ENCODE peak calls at places on chromosomes 1 and 21, in six cellular contexts. R, J, Z, G, F and X are unnamed samples.

GRCh38 chr1:53348491-53349368 is 20.9 kb upstream of the LRP8 start:
- DNase-seq in R (no peak), J (no peak), Z (no peak), G (no peak), F (no peak), X (peak; percentile 48)

GRCh38 chr21:33244082-33244780 is 14.5 kb downstream of the IFNAR2 start:
- DNase-seq in R (no peak), J (no peak), Z (no peak), G (no peak), F (no peak), X (no peak)

GRCh38 chr1:225467193-225468020 is 39.6 kb upstream of the LBR start:
- DNase-seq in R (no peak), J (no peak), Z (peak; percentile 86), G (peak; percentile 56), F (peak; percentile 83), X (peak; percentile 98)

GRCh38 chr1:181971424-181971823 is 90.1 kb downstream of the ZNF648 start:
- DNase-seq in R (no peak), J (no peak), Z (no peak), G (no peak), F (no peak), X (no peak)

GRCh38 chr1:35220976-35221375 is 28.0 kb upstream of the SFPQ start:
- DNase-seq in R (no peak), J (peak; percentile 39), Z (no peak), G (peak; percentile 34), F (no peak), X (no peak)

GRCh38 chr1:18751425-18751824 is 108.0 kb downstream of the TAS1R2 start:
- DNase-seq in R (no peak), J (no peak), Z (no peak), G (no peak), F (no peak), X (no peak)

GRCh38 chr1:89624314-89624713 is 8.6 kb upstream of the LRRC8C start:
- DNase-seq in R (no peak), J (no peak), Z (no peak), G (no peak), F (no peak), X (no peak)

GRCh38 chr21:15437873-15438272 is 291.9 kb upstream of the USP25 start:
- DNase-seq in R (no peak), J (no peak), Z (no peak), G (peak; percentile 75), F (no peak), X (no peak)

GRCh38 chr21:45620201-45620600 is 23.3 kb upstream of the PCBP3 start:
- DNase-seq in R (no peak), J (no peak), Z (no peak), G (no peak), F (no peak), X (peak; percentile 27)

GRCh38 chr1:230622151-230622550 is 20.1 kb upstream of the COG2 start:
- DNase-seq in R (no peak), J (no peak), Z (no peak), G (no peak), F (no peak), X (no peak)

GRCh38 chr1:201426395-201427310 is 5.1 kb upstream of the TNNI1 start:
- DNase-seq in R (no peak), J (peak; percentile 45), Z (no peak), G (no peak), F (no peak), X (peak; percentile 57)

GRCh38 chr1:109266965-109267364 is 16.0 kb downstream of the PSRC1 start:
- DNase-seq in R (no peak), J (peak; percentile 65), Z (no peak), G (peak; percentile 64), F (no peak), X (no peak)

GRCh38 chr21:28333455-28334108 is 659.1 kb downstream of the LTN1 start:
- DNase-seq in R (no peak), J (no peak), Z (no peak), G (peak; percentile 87), F (no peak), X (no peak)

GRCh38 chr1:203733009-203733863 is 31.7 kb upstream of the LAX1 start:
- DNase-seq in R (no peak), J (no peak), Z (no peak), G (no peak), F (no peak), X (no peak)

GRCh38 chr1:247210062-247210385 is 38.2 kb upstream of the ZNF124 start:
- DNase-seq in R (no peak), J (no peak), Z (no peak), G (peak; percentile 25), F (no peak), X (no peak)

GRCh38 chr1:47752560-47752959 is 244.6 kb downstream of the TRABD2B start:
- DNase-seq in R (no peak), J (no peak), Z (no peak), G (no peak), F (no peak), X (peak; percentile 36)

GRCh38 chr1:29441916-29442668 is 205.8 kb downstream of the PTPRU start:
- DNase-seq in R (no peak), J (no peak), Z (no peak), G (no peak), F (no peak), X (no peak)

GRCh38 chr1:87950369-87950768 is 621.7 kb downstream of the LMO4 start:
- DNase-seq in R (peak; percentile 40), J (peak; percentile 95), Z (no peak), G (no peak), F (no peak), X (no peak)